ENCODE peak calls at places on chromosomes 12 and 14, in ten cellular contexts. N, J, Q, S, W, X, H, B, P and Z are unnamed samples.

GRCh38 chr12:29519585-29520182 is 22.2 kb upstream of the OVCH1 start:
- DNase-seq in N (peak), J (peak), Q (peak), S (peak), W (no peak), X (peak), H (peak), B (peak), P (no peak), Z (no peak)

GRCh38 chr14:49173765-49174373 is 412.3 kb downstream of the RPS29 start:
- DNase-seq in N (peak), J (peak), Q (peak), S (peak), W (peak), X (peak), H (peak), B (peak), P (no peak), Z (peak)

GRCh38 chr12:124432376-124432775 is 135.0 kb downstream of the NCOR2 start:
- DNase-seq in N (no peak), J (no peak), Q (no peak), S (no peak), W (no peak), X (no peak), H (no peak), B (no peak), P (no peak), Z (peak)

GRCh38 chr14:105193916-105194782 is 13.0 kb upstream of the NUDT14 start:
- DNase-seq in N (no peak), J (no peak), Q (peak), S (no peak), W (no peak), X (no peak), H (peak), B (no peak), P (peak), Z (no peak)

GRCh38 chr12:62098131-62098530 is 162.1 kb upstream of the USP15 start:
- DNase-seq in N (no peak), J (no peak), Q (no peak), S (no peak), W (no peak), X (no peak), H (no peak), B (no peak), P (no peak), Z (no peak)

GRCh38 chr14:102949801-102950451 is 27.5 kb downstream of the AMN start:
- DNase-seq in N (no peak), J (peak), Q (peak), S (no peak), W (no peak), X (no peak), H (no peak), B (no peak), P (no peak), Z (no peak)

GRCh38 chr14:100303179-100303578 is 3.1 kb downstream of the SLC25A29 start:
- DNase-seq in N (no peak), J (no peak), Q (no peak), S (no peak), W (no peak), X (no peak), H (peak), B (no peak), P (no peak), Z (no peak)

GRCh38 chr14:38137005-38137404 is 70.7 kb upstream of the SSTR1 start:
- DNase-seq in N (no peak), J (no peak), Q (no peak), S (no peak), W (no peak), X (no peak), H (peak), B (no peak), P (no peak), Z (no peak)

GRCh38 chr14:93013368-93013719 is 90.4 kb downstream of the CHGA start:
- DNase-seq in N (no peak), J (peak), Q (no peak), S (no peak), W (no peak), X (no peak), H (peak), B (no peak), P (no peak), Z (peak)

GRCh38 chr12:32604565-32604964 is 74.5 kb upstream of the DNM1L start:
- DNase-seq in N (no peak), J (no peak), Q (no peak), S (no peak), W (no peak), X (no peak), H (no peak), B (no peak), P (no peak), Z (no peak)

GRCh38 chr14:104389326-104390220 is 190.0 kb upstream of the C14orf180 start:
- DNase-seq in N (no peak), J (no peak), Q (no peak), S (no peak), W (peak), X (no peak), H (no peak), B (no peak), P (no peak), Z (no peak)

GRCh38 chr12:49689236-49689635 is 18.0 kb downstream of the FMNL3 start:
- DNase-seq in N (no peak), J (no peak), Q (no peak), S (no peak), W (no peak), X (no peak), H (no peak), B (no peak), P (no peak), Z (no peak)

GRCh38 chr14:73764881-73765280 is 50.7 kb upstream of the PNMA1 start:
- DNase-seq in N (no peak), J (no peak), Q (no peak), S (no peak), W (no peak), X (no peak), H (no peak), B (no peak), P (no peak), Z (peak)